ENCODE peak calls at places on chromosomes 2 and 18, in five cellular contexts. J is psoas muscle, H is mammary epithelial cell, O is activated B cell treated with CpG ODN at 0.5 μM for 24 hours, W is neural crest cell. T is an unnamed sample.

GRCh38 chr18:41486581-41486980 is 468.5 kb upstream of the PIK3C3 start:
- DNase-seq in W (no peak), O (no peak), H (no peak), J (no peak), T (no peak)

GRCh38 chr2:233026211-233026813 is 6.2 kb upstream of the NEU2 start:
- DNase-seq in J (no peak), O (no peak), H (peak; percentile 73), W (no peak), T (no peak)

GRCh38 chr2:73053316-73054114 is 18.0 kb downstream of the SFXN5 start:
- DNase-seq in J (no peak), W (no peak), O (no peak), H (no peak), T (no peak)

GRCh38 chr2:240920783-240921231 is 14.7 kb downstream of the CROCC2 start:
- DNase-seq in H (no peak), O (no peak), W (no peak), J (peak; percentile 14), T (peak; percentile 10)

GRCh38 chr2:2733818-2734217 is 402.7 kb upstream of the MYT1L start:
- DNase-seq in W (no peak), J (no peak), O (no peak), H (no peak), T (no peak)

GRCh38 chr2:143632751-143633374 is 503.6 kb downstream of the ARHGAP15 start:
- DNase-seq in H (no peak), W (no peak), J (no peak), O (no peak), T (no peak)

GRCh38 chr18:23282437-23282781 is 147.1 kb downstream of the CABLES1 start:
- DNase-seq in H (no peak), W (no peak), O (no peak), J (no peak), T (no peak)

GRCh38 chr2:143161982-143162837 is 33.0 kb downstream of the ARHGAP15 start:
- DNase-seq in J (peak; percentile 14), W (peak; percentile 24), H (peak; percentile 21), O (no peak), T (no peak)

GRCh38 chr2:237546040-237546875 is 20.1 kb upstream of the PRLH start:
- DNase-seq in W (no peak), J (no peak), O (no peak), H (no peak), T (no peak)

GRCh38 chr18:34870916-34871315 is 160.8 kb downstream of the DTNA start:
- DNase-seq in W (no peak), H (no peak), O (no peak), J (no peak), T (no peak)

GRCh38 chr18:46452820-46453219 is 204.2 kb downstream of the LOXHD1 start:
- DNase-seq in J (no peak), H (peak; percentile 68), O (no peak), W (no peak), T (no peak)

GRCh38 chr2:227464356-227464755 is 7.6 kb upstream of the AGFG1 start:
- DNase-seq in O (no peak), H (no peak), W (no peak), J (no peak), T (no peak)

GRCh38 chr2:112886291-112886690 is 24.7 kb upstream of the IL37 start:
- DNase-seq in O (no peak), W (no peak), H (no peak), J (no peak), T (no peak)

GRCh38 chr2:22855761-22856184 is 529.2 kb upstream of the KLHL29 start:
- DNase-seq in O (no peak), H (no peak), J (no peak), W (no peak), T (no peak)

GRCh38 chr2:28403388-28403956 is 10.8 kb downstream of the FOSL2 start:
- DNase-seq in W (no peak), O (no peak), H (no peak), J (no peak), T (no peak)

GRCh38 chr2:236121546-236121945 is 46.6 kb downstream of the GBX2 start:
- DNase-seq in J (no peak), W (no peak), H (peak; percentile 18), O (no peak), T (no peak)

GRCh38 chr2:101617188-101617587 is 80.3 kb upstream of the MAP4K4 start:
- DNase-seq in W (no peak), H (peak; percentile 27), O (no peak), J (no peak), T (no peak)

GRCh38 chr2:113770929-113771328 is 14.5 kb upstream of the SLC35F5 start:
- DNase-seq in H (no peak), W (no peak), J (no peak), O (no peak), T (no peak)

GRCh38 chr18:77711096-77711495 is 461.4 kb downstream of the GALR1 start:
- DNase-seq in W (no peak), H (no peak), O (no peak), J (no peak), T (no peak)
- TF ChIP-seq CTCF in W (peak; percentile 64), H (peak; percentile 23), O (no peak), J (no peak), T (peak; percentile 15)

GRCh38 chr2:111052621-111053020 is 68.1 kb upstream of the BCL2L11 start:
- DNase-seq in H (no peak), O (no peak), W (no peak), J (no peak), T (no peak)

GRCh38 chr2:111053266-111053665 is 67.4 kb upstream of the BCL2L11 start:
- DNase-seq in W (no peak), H (no peak), J (no peak), O (no peak), T (no peak)

GRCh38 chr2:111050701-111051376 is 69.9 kb upstream of the BCL2L11 start:
- DNase-seq in H (no peak), J (no peak), O (no peak), W (no peak), T (no peak)

GRCh38 chr2:111048856-111049551 is 71.7 kb upstream of the BCL2L11 start:
- DNase-seq in O (no peak), H (no peak), W (no peak), J (no peak), T (no peak)

DNA sequence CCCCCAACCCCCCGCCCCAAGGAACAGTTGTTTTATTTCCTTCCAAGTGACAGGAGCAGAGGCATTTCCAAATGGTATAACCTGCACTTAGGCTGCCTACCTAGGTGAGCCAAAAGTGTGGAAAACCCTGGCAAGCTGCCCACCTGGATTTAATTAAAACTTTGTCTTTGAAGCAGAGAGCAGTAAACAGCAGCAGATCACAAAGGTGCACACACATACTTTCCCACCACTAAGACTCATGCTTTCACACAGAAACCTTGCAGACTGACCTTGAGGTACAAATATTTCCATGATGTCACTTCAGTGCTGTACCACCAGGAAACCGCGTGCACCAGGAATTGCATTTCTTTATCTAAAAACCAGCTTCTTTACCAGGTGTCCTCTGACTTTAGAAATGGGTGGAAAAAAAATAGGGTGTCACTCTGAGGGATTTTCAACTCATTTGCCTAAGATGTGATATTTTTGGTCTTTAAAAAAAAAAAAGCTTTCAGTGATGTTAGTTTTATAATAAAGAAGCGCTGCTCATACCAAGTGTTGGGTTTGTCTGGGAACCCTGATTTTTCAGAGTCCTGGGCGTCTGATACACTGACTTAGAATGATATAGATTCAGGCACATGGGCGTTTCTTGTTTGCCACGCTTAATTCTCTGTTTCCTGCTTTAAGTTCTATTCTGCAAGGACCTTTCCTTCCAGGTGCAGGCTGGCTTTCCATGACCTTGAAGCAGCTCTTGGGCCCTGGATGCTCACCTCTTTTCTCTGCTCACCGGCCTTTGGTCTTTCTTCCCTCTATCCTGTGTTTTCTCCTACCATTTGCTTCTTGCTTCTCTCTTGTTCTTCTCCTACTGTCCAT is 70.7 kb upstream of the BCL2L11 start:
- DNase-seq in O (no peak), W (no peak), H (peak; percentile 44), J (no peak), T (no peak)
- TF ChIP-seq CTCF in O (no peak), W (no peak), H (no peak), J (no peak), T (no peak)

GRCh38 chr2:71892132-71892730 is 255.4 kb downstream of the CYP26B1 start:
- DNase-seq in J (no peak), H (no peak), W (no peak), O (no peak), T (no peak)

GRCh38 chr2:71891155-71891554 is 256.5 kb downstream of the CYP26B1 start:
- DNase-seq in J (no peak), W (no peak), H (no peak), O (no peak), T (no peak)

GRCh38 chr2:71888741-71889445 is 258.8 kb downstream of the CYP26B1 start:
- DNase-seq in W (no peak), J (no peak), H (no peak), O (no peak), T (no peak)

GRCh38 chr2:71891719-71892118 is 255.9 kb downstream of the CYP26B1 start:
- DNase-seq in J (no peak), W (no peak), O (no peak), H (no peak), T (no peak)

GRCh38 chr2:71889991-71890684 is 257.5 kb downstream of the CYP26B1 start:
- DNase-seq in O (no peak), H (peak; percentile 77), J (peak; percentile 50), W (no peak), T (no peak)
- TF ChIP-seq CTCF in O (no peak), H (no peak), J (no peak), W (no peak), T (no peak)

DNA sequence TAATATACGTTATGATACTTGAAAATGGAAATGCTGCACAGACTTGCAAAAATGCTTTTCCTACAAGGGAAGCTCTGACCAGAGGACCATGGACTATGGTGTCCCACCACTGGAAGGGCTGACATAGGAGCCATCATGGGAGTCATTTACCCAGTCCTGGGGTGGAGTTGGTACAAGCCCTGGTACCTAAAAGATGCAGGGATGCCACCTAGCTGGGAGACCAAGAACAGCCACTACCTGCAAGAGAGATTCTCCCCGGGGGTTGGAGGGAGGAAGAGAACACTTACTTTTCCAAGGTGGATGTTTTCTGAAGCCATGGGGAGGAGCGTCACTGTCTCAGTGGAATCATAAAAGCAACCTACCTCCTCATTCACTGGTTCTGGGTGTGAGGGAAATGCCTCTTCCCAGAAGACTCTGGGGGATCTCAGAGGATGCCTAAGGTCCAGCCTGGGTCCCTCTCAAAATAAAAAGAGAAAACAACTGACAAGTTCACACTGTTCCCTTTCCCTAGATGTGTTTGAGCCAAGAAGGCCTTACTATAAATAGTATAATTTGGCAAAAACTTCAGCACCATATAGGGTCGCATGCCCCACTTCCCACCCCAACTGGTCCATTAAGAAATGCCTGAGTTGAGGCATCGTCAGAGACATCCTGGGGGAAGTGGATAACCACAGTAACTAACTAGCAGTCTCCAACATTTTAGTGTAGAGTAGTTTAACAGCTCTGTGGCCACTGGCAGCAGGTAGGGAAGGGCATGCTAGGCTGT is 39.9 kb downstream of the REEP1 start:
- DNase-seq in O (no peak), W (no peak), H (no peak), J (no peak), T (no peak)
- TF ChIP-seq CTCF in O (no peak), W (no peak), H (peak; percentile 50), J (peak; percentile 22), T (peak; percentile 17)

GRCh38 chr18:55228191-55228590 is 268.9 kb upstream of the CCDC68 start:
- DNase-seq in H (no peak), J (no peak), W (no peak), O (no peak), T (no peak)
- TF ChIP-seq CTCF in H (no peak), J (no peak), W (no peak), O (no peak), T (no peak)